ENCODE peak calls at places on chromosomes 2 and 18, in eight cellular contexts. L is cortex of kidney; M is activated T-helper 1 cell treated with anti-CD3 and anti-CD28 coated beads, Interleukin-12 subunit alpha, Interleukin-12 subunit beta, Interleukin-2, Interleukin-4 antibody, amounts not matched to agents 30 ng/mL and 10 ng/mL and 1 ng/mL, durations not matched to agents 14 hours and 24 hours and 36 hours; D is RCC 7860; W is stimulated activated CD4-positive, alpha-beta T cell treated with anti-CD3 and anti-CD28 coated beads, Interleukin-15, amount 100 ng/mL, for 1 hour; T is bronchial epithelial cell; Z is SHP77; J is epithelial cell of esophagus. Y is an unnamed sample.

GRCh38 chr18:8706545-8706980 is 1.2 kb downstream of the MTCL1 start:
- DNase-seq in Z (no peak), T (no peak), J (no peak), L (no peak), D (no peak), M (no peak), W (no peak), Y (no peak)

GRCh38 chr2:70104231-70105111 is 17.2 kb downstream of the PCBP1 start:
- DNase-seq in M (no peak), J (peak), L (no peak), Z (peak), D (peak), T (peak), W (no peak), Y (no peak)

GRCh38 chr2:238117199-238118154 is 17.3 kb downstream of the ESPNL start:
- DNase-seq in D (peak), M (no peak), W (no peak), J (no peak), L (no peak), Z (no peak), T (peak), Y (no peak)

GRCh38 chr2:199278099-199278498 is 179.6 kb downstream of the SATB2 start:
- DNase-seq in Z (no peak), W (no peak), J (peak), T (peak), L (no peak), D (peak), M (no peak), Y (peak)

GRCh38 chr2:69183659-69184058 is 170.7 kb downstream of the ANTXR1 start:
- DNase-seq in T (no peak), Z (no peak), D (no peak), W (no peak), J (no peak), M (no peak), L (no peak), Y (no peak)

GRCh38 chr18:42484648-42485047 is 529.6 kb downstream of the PIK3C3 start:
- DNase-seq in Z (no peak), L (no peak), W (no peak), T (no peak), D (no peak), M (no peak), J (no peak), Y (no peak)

GRCh38 chr2:159044804-159045286 is 76.4 kb downstream of the TANC1 start:
- DNase-seq in T (peak), M (no peak), Z (no peak), W (no peak), J (peak), L (no peak), D (no peak), Y (peak)

GRCh38 chr2:20593072-20594034 is 57.5 kb downstream of the HS1BP3 start:
- DNase-seq in M (no peak), L (no peak), J (peak), D (peak), T (peak), Z (peak), W (no peak), Y (peak)

GRCh38 chr2:223797073-223797472 is 40.3 kb downstream of the AP1S3 start:
- DNase-seq in T (peak), D (peak), W (no peak), J (peak), L (no peak), Z (no peak), M (no peak), Y (peak)

GRCh38 chr18:9835112-9835755 is 50.5 kb upstream of the TXNDC2 start:
- DNase-seq in M (no peak), Z (no peak), L (no peak), D (no peak), T (peak), J (peak), W (no peak), Y (peak)

GRCh38 chr18:32074206-32074605 is 17.5 kb upstream of the RNF138 start:
- DNase-seq in M (no peak), Z (no peak), L (no peak), T (no peak), D (no peak), W (no peak), J (no peak), Y (no peak)

GRCh38 chr2:53515435-53516332 is 251.9 kb upstream of the CHAC2 start:
- DNase-seq in D (no peak), T (no peak), W (no peak), Z (peak), M (no peak), J (peak), L (no peak), Y (peak)

GRCh38 chr2:215272918-215273317 is 38.9 kb upstream of the ATIC start:
- DNase-seq in M (no peak), J (no peak), T (no peak), D (no peak), W (no peak), L (no peak), Z (no peak), Y (no peak)

GRCh38 chr2:170088776-170089175 is 89.2 kb upstream of the MYO3B start:
- DNase-seq in D (no peak), Z (no peak), J (peak), M (no peak), L (no peak), W (no peak), T (no peak), Y (no peak)

GRCh38 chr2:190927257-190927656 is 46.6 kb downstream of the GLS start:
- DNase-seq in J (peak), L (no peak), M (no peak), W (no peak), Z (no peak), D (peak), T (peak), Y (no peak)

GRCh38 chr2:137420744-137421143 is 543.5 kb upstream of the HNMT start:
- DNase-seq in Z (no peak), D (no peak), W (no peak), L (no peak), T (no peak), M (no peak), J (no peak), Y (peak)

GRCh38 chr2:134668821-134669220 is 50.0 kb downstream of the TMEM163 start:
- DNase-seq in D (peak), J (no peak), L (no peak), M (peak), W (peak), Z (no peak), T (no peak), Y (no peak)

GRCh38 chr2:196849895-196850294 is 40.7 kb upstream of the C2orf66 start:
- DNase-seq in L (no peak), J (peak), M (no peak), T (peak), Z (no peak), D (peak), W (no peak), Y (peak)

GRCh38 chr2:109214651-109215371 is 85.8 kb downstream of the SH3RF3 start:
- DNase-seq in Z (no peak), J (no peak), D (no peak), L (no peak), W (no peak), T (no peak), M (no peak), Y (no peak)

GRCh38 chr2:1588994-1589611 is 155.2 kb downstream of the PXDN start:
- DNase-seq in D (peak), L (no peak), T (no peak), W (no peak), J (no peak), M (no peak), Z (no peak), Y (no peak)

GRCh38 chr2:218216336-218216673 is 684 bp upstream of the ARPC2 start:
- DNase-seq in Z (peak), D (no peak), M (no peak), J (no peak), W (no peak), L (no peak), T (no peak), Y (no peak)

GRCh38 chr2:101442667-101443061 is 32.2 kb downstream of the RFX8 start:
- DNase-seq in T (no peak), D (no peak), Z (peak), M (no peak), L (no peak), J (no peak), W (no peak), Y (peak)

Y was measured in MCF 10A.